ENCODE peak calls at places on chromosomes 1 and 21, in five cellular contexts. X is K562, A is HepG2, M is H1, B is GM12878. R is an unnamed sample.

GRCh38 chr1:114156538-114157274 is 3.0 kb upstream of the SYT6 start:
- DNase-seq in A (no peak), B (no peak), M (no peak), X (no peak), R (no peak)

GRCh38 chr1:241401156-241401555 is 44.2 kb upstream of the RGS7 start:
- DNase-seq in A (no peak), X (no peak), B (no peak), M (no peak), R (no peak)

GRCh38 chr1:11295905-11296304 is 22.9 kb downstream of the UBIAD1 start:
- DNase-seq in B (no peak), X (no peak), M (no peak), A (no peak), R (no peak)

GRCh38 chr21:43331962-43332458 is 94.9 kb downstream of the SIK1 start:
- DNase-seq in M (no peak), X (no peak), B (no peak), A (no peak), R (no peak)

GRCh38 chr21:41142051-41142795 is 25.7 kb upstream of the BACE2 start:
- DNase-seq in X (no peak), M (no peak), B (no peak), A (peak; percentile 2), R (no peak)

GRCh38 chr1:106962591-106962990 is 93.9 kb upstream of the PRMT6 start:
- DNase-seq in A (no peak), M (no peak), B (no peak), X (no peak), R (no peak)

GRCh38 chr1:3409737-3410434 is 44.6 kb upstream of the ARHGEF16 start:
- DNase-seq in X (no peak), B (no peak), A (peak; percentile 58), M (no peak), R (no peak)

GRCh38 chr1:116852910-116853309 is 56.8 kb upstream of the PTGFRN start:
- DNase-seq in X (no peak), B (no peak), M (no peak), A (no peak), R (no peak)

GRCh38 chr21:32349333-32349944 is 43.4 kb downstream of the URB1 start:
- DNase-seq in M (no peak), X (no peak), B (no peak), A (no peak), R (no peak)

GRCh38 chr1:118945460-118945859 is 42.7 kb downstream of the TBX15 start:
- DNase-seq in B (no peak), A (no peak), M (no peak), X (no peak), R (no peak)

GRCh38 chr1:94298861-94299260 is 61.5 kb upstream of the ARHGAP29 start:
- DNase-seq in M (no peak), B (no peak), A (peak; percentile 65), X (no peak), R (no peak)

GRCh38 chr1:243798726-243799125 is 51.3 kb downstream of the AKT3 start:
- DNase-seq in M (no peak), X (no peak), A (no peak), B (no peak), R (peak; percentile 3)

GRCh38 chr1:204975568-204976235 is 67.3 kb upstream of the CNTN2 start:
- DNase-seq in A (peak; percentile 21), X (peak; percentile 82), M (peak; percentile 88), B (no peak), R (peak; percentile 27)

GRCh38 chr1:22428672-22429071 is 23.0 kb upstream of the ZBTB40 start:
- DNase-seq in A (peak; percentile 75), B (peak; percentile 46), X (peak; percentile 88), M (no peak), R (peak; percentile 69)

GRCh38 chr1:30887485-30888315 is 20.9 kb downstream of the SDC3 start:
- DNase-seq in X (no peak), A (no peak), B (no peak), M (no peak), R (no peak)

GRCh38 chr1:44407430-44408180 is 2.5 kb downstream of the RNF220 start:
- DNase-seq in A (no peak), B (no peak), X (no peak), M (peak; percentile 77), R (no peak)

GRCh38 chr1:231628207-231628876 is 1.8 kb downstream of the DISC1 start:
- DNase-seq in M (no peak), X (no peak), A (peak; percentile 91), B (no peak), R (no peak)

GRCh38 chr21:46635324-46636180 is at the start of gene PRMT2:
- DNase-seq in X (peak; percentile 100), M (peak; percentile 99), A (peak; percentile 93), B (peak; percentile 86), R (peak; percentile 91)

GRCh38 chr1:203625623-203626189 is 926 bp upstream of the ATP2B4 start:
- DNase-seq in A (peak; percentile 16), B (peak; percentile 54), M (no peak), X (peak; percentile 74), R (no peak)

GRCh38 chr1:151946366-151946764 is 37.1 kb upstream of the THEM4 start:
- DNase-seq in X (no peak), B (no peak), M (no peak), A (no peak), R (no peak)

GRCh38 chr21:35696644-35697043 is 363.7 kb downstream of the SETD4 start:
- DNase-seq in X (no peak), B (no peak), A (no peak), M (no peak), R (no peak)

GRCh38 chr1:167456926-167457325 is 61.4 kb downstream of the CD247 start:
- DNase-seq in B (no peak), X (no peak), A (no peak), M (no peak), R (no peak)

GRCh38 chr1:167454304-167454928 is 63.9 kb downstream of the CD247 start:
- DNase-seq in B (no peak), M (peak; percentile 76), A (no peak), X (no peak), R (no peak)

GRCh38 chr1:167456500-167456899 is 61.8 kb downstream of the CD247 start:
- DNase-seq in B (no peak), A (no peak), X (no peak), M (no peak), R (no peak)

GRCh38 chr1:167454929-167455785 is 63.2 kb downstream of the CD247 start:
- DNase-seq in X (peak; percentile 74), A (no peak), B (no peak), M (peak; percentile 79), R (peak; percentile 10)

GRCh38 chr1:167455786-167456446 is 62.4 kb downstream of the CD247 start:
- DNase-seq in M (peak; percentile 68), A (no peak), X (no peak), B (no peak), R (no peak)
- TF ChIP-seq SIN3A in M (no peak), A (no peak), X (no peak), B (no peak), R (no peak)

GRCh38 chr21:29246614-29247013 is 52.1 kb upstream of the BACH1 start:
- DNase-seq in A (no peak), B (no peak), M (no peak), X (no peak), R (no peak)

GRCh38 chr21:29243188-29243587 is 55.5 kb upstream of the BACH1 start:
- DNase-seq in B (no peak), X (no peak), M (no peak), A (no peak), R (no peak)

GRCh38 chr21:29250642-29251041 is 48.1 kb upstream of the BACH1 start:
- DNase-seq in X (no peak), B (no peak), A (no peak), M (no peak), R (no peak)

GRCh38 chr21:29245104-29245643 is 53.5 kb upstream of the BACH1 start:
- DNase-seq in X (no peak), B (no peak), M (no peak), A (no peak), R (no peak)

GRCh38 chr21:29248124-29248523 is 50.6 kb upstream of the BACH1 start:
- DNase-seq in B (no peak), A (no peak), M (no peak), X (no peak), R (no peak)
- TF ChIP-seq CEBPB in B (no peak), A (no peak), M (no peak), X (no peak), R (no peak)

GRCh38 chr1:150528196-150528595 is 12.6 kb downstream of the FALEC start:
- DNase-seq in A (no peak), B (no peak), X (no peak), M (no peak), R (no peak)
- TF ChIP-seq SIN3A in A (no peak), B (no peak), X (no peak), M (no peak), R (no peak)

DNA sequence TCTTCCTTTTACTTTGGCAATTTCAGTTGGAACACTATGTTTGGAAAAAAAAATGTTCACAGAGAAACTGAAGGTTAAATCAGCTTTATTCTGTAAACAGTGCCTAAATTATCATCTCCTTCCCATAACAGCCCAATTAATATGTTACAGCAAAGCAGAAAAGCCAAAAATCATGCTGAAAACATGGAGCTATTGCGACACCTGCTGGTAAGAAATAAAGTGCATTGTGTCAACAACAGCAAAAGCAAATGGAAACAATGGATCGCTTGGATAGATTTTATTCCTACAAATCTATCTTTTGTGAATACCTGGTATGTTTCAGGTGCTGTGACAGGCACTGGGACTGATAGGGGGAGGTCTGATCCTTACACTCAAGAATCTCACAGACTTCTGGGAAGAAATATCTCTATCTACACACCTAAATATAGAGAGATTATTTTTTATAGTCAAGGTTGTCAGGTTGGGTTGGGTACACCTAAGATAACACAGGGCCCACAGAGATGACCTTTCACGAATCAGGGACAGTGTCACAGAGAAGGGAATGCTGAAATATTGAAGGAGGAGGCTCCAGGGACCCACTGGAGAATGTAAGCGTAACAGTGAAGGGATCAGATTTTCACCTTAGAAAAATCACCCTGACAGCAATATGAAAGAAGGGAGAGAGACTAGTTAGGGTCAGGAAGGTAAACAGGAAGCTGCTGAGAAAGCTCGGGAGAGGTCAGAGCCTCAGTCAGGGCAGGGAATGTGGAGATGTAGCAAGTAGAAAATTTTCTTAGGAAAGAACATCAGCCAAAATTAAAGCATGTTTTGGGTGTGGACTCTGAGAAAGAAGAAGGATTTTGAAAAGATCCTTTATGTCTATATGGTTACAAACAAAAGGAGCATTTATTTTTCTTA is 16.5 kb upstream of the ERICH3 start:
- DNase-seq in M (peak; percentile 57), B (no peak), X (peak; percentile 19), A (peak; percentile 53), R (peak; percentile 32)
- TF ChIP-seq CEBPB in M (peak; percentile 53), B (no peak), X (peak; percentile 89), A (peak; percentile 93), R (no peak)

GRCh38 chr1:150150511-150151021 is 850 bp downstream of the PLEKHO1 start:
- DNase-seq in A (no peak), B (no peak), X (peak; percentile 35), M (peak; percentile 58), R (no peak)
- TF ChIP-seq SIN3A in A (no peak), B (peak; percentile 19), X (no peak), M (peak; percentile 21), R (no peak)